ENCODE peak calls at places on chromosomes 16 and 17, in four cellular contexts. One of them, this sample, is unnamed.

GRCh38 chr17:75152971-75153853 is 1.1 kb downstream of the JPT1 start:
- DNase-seq in GM12878: no peak
- DNase-seq in K562: peak
- DNase-seq in HCT116: no peak
- DNase-seq in this sample: no peak

GRCh38 chr17:50055055-50055425 is 870 bp upstream of the ITGA3 start:
- DNase-seq in HCT116: peak
- DNase-seq in K562: no peak
- DNase-seq in GM12878: no peak
- DNase-seq in this sample: no peak

GRCh38 chr17:74754832-74755231 is 6.4 kb downstream of the NHERF1 start:
- DNase-seq in GM12878: no peak
- DNase-seq in K562: peak
- DNase-seq in HCT116: no peak
- DNase-seq in this sample: no peak

GRCh38 chr17:36104601-36105000 is 974 bp downstream of the CCL4 start:
- DNase-seq in K562: no peak
- DNase-seq in HCT116: no peak
- DNase-seq in GM12878: no peak
- DNase-seq in this sample: no peak

GRCh38 chr17:14316131-14316854 is 15.4 kb downstream of the HS3ST3B1 start:
- DNase-seq in GM12878: no peak
- DNase-seq in HCT116: no peak
- DNase-seq in K562: no peak
- DNase-seq in this sample: no peak

GRCh38 chr17:51668963-51669246 is 408.6 kb downstream of the UTP18 start:
- DNase-seq in HCT116: no peak
- DNase-seq in GM12878: no peak
- DNase-seq in K562: no peak
- DNase-seq in this sample: no peak

GRCh38 chr17:82237746-82238561 is 9.1 kb downstream of the SLC16A3 start:
- DNase-seq in GM12878: no peak
- DNase-seq in K562: no peak
- DNase-seq in HCT116: no peak
- DNase-seq in this sample: no peak

GRCh38 chr16:3129137-3130131 is 5.4 kb upstream of the ZNF213 start:
- DNase-seq in K562: peak
- DNase-seq in HCT116: no peak
- DNase-seq in GM12878: no peak
- DNase-seq in this sample: peak

GRCh38 chr16:48123104-48123788 is 32.5 kb downstream of the ABCC12 start:
- DNase-seq in K562: peak
- DNase-seq in HCT116: peak
- DNase-seq in GM12878: no peak
- DNase-seq in this sample: no peak

GRCh38 chr17:29151567-29151966 is 28.6 kb downstream of the MYO18A start:
- DNase-seq in HCT116: peak
- DNase-seq in GM12878: no peak
- DNase-seq in K562: peak
- DNase-seq in this sample: no peak

GRCh38 chr17:8466466-8466865 is 30.8 kb downstream of the NDEL1 start:
- DNase-seq in GM12878: no peak
- DNase-seq in HCT116: no peak
- DNase-seq in K562: no peak
- DNase-seq in this sample: no peak

GRCh38 chr17:76994237-76994637 is 126.0 kb downstream of the MGAT5B start:
- DNase-seq in HCT116: no peak
- DNase-seq in GM12878: no peak
- DNase-seq in K562: no peak
- DNase-seq in this sample: no peak

GRCh38 chr17:46152423-46152822 is 40.8 kb downstream of the KANSL1 start:
- DNase-seq in HCT116: no peak
- DNase-seq in K562: no peak
- DNase-seq in GM12878: peak
- DNase-seq in this sample: no peak

GRCh38 chr17:42579794-42580551 is 2.4 kb upstream of the PSMC3IP start:
- DNase-seq in GM12878: no peak
- DNase-seq in K562: no peak
- DNase-seq in HCT116: no peak
- DNase-seq in this sample: no peak

GRCh38 chr17:65155622-65156021 is 18.5 kb downstream of the RGS9 start:
- DNase-seq in K562: no peak
- DNase-seq in HCT116: no peak
- DNase-seq in GM12878: no peak
- DNase-seq in this sample: no peak

GRCh38 chr16:23148513-23149266 is 562 bp downstream of the USP31 start:
- DNase-seq in K562: peak
- DNase-seq in GM12878: no peak
- DNase-seq in HCT116: no peak
- DNase-seq in this sample: peak

GRCh38 chr16:53061701-53062159 is 6.9 kb downstream of the CHD9 start:
- DNase-seq in HCT116: no peak
- DNase-seq in K562: no peak
- DNase-seq in GM12878: peak
- DNase-seq in this sample: no peak

GRCh38 chr17:15451681-15452080 is 15.7 kb downstream of the CDRT4 start:
- DNase-seq in GM12878: no peak
- DNase-seq in HCT116: no peak
- DNase-seq in K562: no peak
- DNase-seq in this sample: no peak

GRCh38 chr17:19332371-19333131 is 30.0 kb downstream of the B9D1 start:
- DNase-seq in HCT116: no peak
- DNase-seq in GM12878: no peak
- DNase-seq in K562: no peak
- DNase-seq in this sample: no peak

GRCh38 chr16:52561910-52562741 is 15.2 kb upstream of the TOX3 start:
- DNase-seq in GM12878: no peak
- DNase-seq in K562: no peak
- DNase-seq in HCT116: no peak
- DNase-seq in this sample: no peak

GRCh38 chr16:72821551-72821950 is 226.4 kb downstream of the ZFHX3 start:
- DNase-seq in HCT116: no peak
- DNase-seq in K562: no peak
- DNase-seq in GM12878: no peak
- DNase-seq in this sample: no peak

GRCh38 chr16:3490911-3491629 is 4.2 kb downstream of the C16orf90 start:
- DNase-seq in K562: peak
- DNase-seq in GM12878: no peak
- DNase-seq in HCT116: no peak
- DNase-seq in this sample: no peak

GRCh38 chr17:21263351-21263750 is 10.1 kb upstream of the NATD1 start:
- DNase-seq in HCT116: no peak
- DNase-seq in GM12878: no peak
- DNase-seq in K562: no peak
- DNase-seq in this sample: no peak

GRCh38 chr17:55265434-55266021 is 768 bp downstream of the HLF start:
- DNase-seq in HCT116: no peak
- DNase-seq in K562: no peak
- DNase-seq in GM12878: no peak
- DNase-seq in this sample: no peak

GRCh38 chr16:48091077-48091476 is 64.7 kb downstream of the ABCC12 start:
- DNase-seq in GM12878: no peak
- DNase-seq in K562: no peak
- DNase-seq in HCT116: no peak
- DNase-seq in this sample: no peak

GRCh38 chr17:81471804-81472456 is 40.7 kb downstream of the ACTG1 start:
- DNase-seq in GM12878: no peak
- DNase-seq in HCT116: peak
- DNase-seq in K562: peak
- DNase-seq in this sample: no peak

GRCh38 chr16:106623-107324 is 28.7 kb downstream of the MPG start:
- DNase-seq in K562: peak
- DNase-seq in GM12878: no peak
- DNase-seq in HCT116: peak
- DNase-seq in this sample: peak

GRCh38 chr17:68711858-68712257 is 110.7 kb upstream of the FAM20A start:
- DNase-seq in HCT116: no peak
- DNase-seq in K562: no peak
- DNase-seq in GM12878: no peak
- DNase-seq in this sample: no peak

DNA sequence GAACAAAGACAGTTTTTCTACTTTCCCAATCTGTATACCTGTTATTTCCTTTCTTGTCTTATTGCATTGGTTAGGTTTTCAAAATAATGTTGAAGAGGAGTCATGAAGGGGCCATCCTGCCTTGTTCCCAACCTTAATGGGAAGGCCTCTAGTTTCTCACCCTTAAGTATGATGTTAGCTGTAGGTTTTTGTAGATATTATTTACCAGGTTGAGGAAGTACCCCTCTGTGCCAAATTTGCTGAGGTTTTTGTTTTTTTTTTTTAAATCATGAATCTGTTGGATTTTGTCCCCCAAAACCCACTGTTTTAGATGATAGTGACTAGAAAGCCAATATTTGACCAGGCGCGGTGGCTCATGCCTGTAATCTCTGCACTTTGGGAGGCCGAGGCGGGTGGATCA is 36.4 kb downstream of the VMP1 start:
- DNase-seq in K562: no peak
- DNase-seq in HCT116: no peak
- DNase-seq in GM12878: no peak
- DNase-seq in this sample: no peak
- TF ChIP-seq EGR1 in K562: no peak
- TF ChIP-seq EGR1 in HCT116: no peak
- TF ChIP-seq EGR1 in GM12878: no peak
- TF ChIP-seq EGR1 in this sample: no peak

DNA sequence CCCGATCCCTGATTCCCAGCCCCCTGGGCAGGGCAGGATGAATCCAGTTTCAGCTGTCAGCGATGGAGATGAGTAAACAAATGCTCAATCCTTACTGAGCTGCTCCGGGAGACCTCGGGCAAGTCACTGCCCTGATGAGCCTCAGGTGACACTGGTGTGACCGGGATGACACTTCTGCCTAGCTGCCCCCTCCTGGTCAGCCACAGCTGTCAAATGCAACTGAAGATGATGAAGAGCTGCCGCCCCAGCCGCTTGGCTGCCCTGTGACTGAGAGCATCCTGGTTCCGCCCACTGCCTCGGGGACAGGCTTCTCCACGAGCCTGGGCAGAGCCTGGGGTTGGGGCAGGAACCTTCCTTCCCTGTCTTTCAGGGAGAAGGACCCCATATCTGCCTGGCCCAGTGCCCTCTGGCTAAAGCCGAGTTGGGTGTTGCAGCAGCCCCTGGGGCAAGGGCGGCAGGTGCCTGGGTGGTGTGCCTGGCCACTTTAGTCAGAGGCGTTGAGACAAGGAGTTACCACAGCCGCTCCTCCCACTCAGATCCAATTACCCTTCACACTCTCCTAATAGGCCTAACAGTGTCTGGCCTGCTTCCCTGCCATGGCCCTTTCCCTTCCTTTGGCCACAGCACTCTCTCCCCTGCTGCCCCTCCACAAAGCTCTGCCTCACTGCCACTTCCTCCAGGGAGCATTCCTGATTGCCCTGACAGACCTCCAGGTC is 5.5 kb downstream of the CCL17 start:
- DNase-seq in K562: peak
- DNase-seq in GM12878: no peak
- DNase-seq in HCT116: no peak
- DNase-seq in this sample: no peak
- TF ChIP-seq EGR1 in K562: no peak
- TF ChIP-seq EGR1 in GM12878: no peak
- TF ChIP-seq EGR1 in HCT116: no peak
- TF ChIP-seq EGR1 in this sample: no peak

GRCh38 chr17:57530026-57530425 is 215.1 kb downstream of the CCDC182 start:
- DNase-seq in GM12878: no peak
- DNase-seq in K562: no peak
- DNase-seq in HCT116: no peak
- DNase-seq in this sample: no peak

GRCh38 chr17:57530508-57530907 is 214.6 kb downstream of the CCDC182 start:
- DNase-seq in HCT116: no peak
- DNase-seq in GM12878: no peak
- DNase-seq in K562: no peak
- DNase-seq in this sample: no peak

GRCh38 chr17:57524790-57525543 is 220.1 kb downstream of the CCDC182 start:
- DNase-seq in K562: no peak
- DNase-seq in HCT116: no peak
- DNase-seq in GM12878: no peak
- DNase-seq in this sample: no peak

GRCh38 chr17:57528084-57528451 is 217.0 kb downstream of the CCDC182 start:
- DNase-seq in HCT116: no peak
- DNase-seq in GM12878: no peak
- DNase-seq in K562: no peak
- DNase-seq in this sample: no peak

DNA sequence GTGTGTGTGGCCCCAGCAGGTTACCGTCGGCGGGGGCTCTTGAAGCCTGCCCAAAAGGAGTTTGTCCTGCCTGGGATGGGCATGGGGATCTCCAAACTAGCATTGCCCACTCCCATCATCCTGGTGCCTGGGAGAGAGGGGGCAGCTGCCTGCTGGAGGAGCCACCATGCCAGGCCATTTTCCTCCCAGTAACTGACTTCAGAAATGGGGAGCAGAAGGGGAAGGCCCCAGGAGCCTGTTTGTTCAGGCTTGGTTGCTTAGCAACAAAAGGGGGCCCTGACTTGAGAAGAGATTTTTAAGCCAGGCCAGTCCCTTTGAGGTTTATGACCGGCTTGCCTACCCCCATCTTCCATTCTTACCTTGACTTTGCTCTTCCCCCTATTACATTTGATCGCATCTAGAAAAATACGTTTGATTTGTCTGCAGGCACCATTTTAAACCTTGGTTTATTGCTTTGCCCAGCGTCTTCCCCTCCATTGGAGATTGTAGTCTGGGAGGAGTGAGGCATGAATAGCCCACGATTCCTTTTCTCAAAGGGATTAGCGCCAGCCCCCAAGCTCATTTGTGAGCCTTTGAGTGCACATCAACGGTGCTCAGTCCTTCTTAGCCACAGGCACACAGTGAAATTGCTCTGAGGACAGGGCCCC is 217.5 kb downstream of the CCDC182 start:
- DNase-seq in GM12878: no peak
- DNase-seq in HCT116: no peak
- DNase-seq in K562: no peak
- DNase-seq in this sample: no peak
- TF ChIP-seq EGR1 in GM12878: no peak
- TF ChIP-seq EGR1 in HCT116: no peak
- TF ChIP-seq EGR1 in K562: no peak
- TF ChIP-seq EGR1 in this sample: no peak

GRCh38 chr17:4951486-4951885 is 567 bp downstream of the ENO3 start:
- DNase-seq in HCT116: no peak
- DNase-seq in GM12878: no peak
- DNase-seq in K562: peak
- DNase-seq in this sample: no peak
- TF ChIP-seq EGR1 in HCT116: no peak
- TF ChIP-seq EGR1 in GM12878: no peak
- TF ChIP-seq EGR1 in K562: no peak
- TF ChIP-seq EGR1 in this sample: no peak

DNA sequence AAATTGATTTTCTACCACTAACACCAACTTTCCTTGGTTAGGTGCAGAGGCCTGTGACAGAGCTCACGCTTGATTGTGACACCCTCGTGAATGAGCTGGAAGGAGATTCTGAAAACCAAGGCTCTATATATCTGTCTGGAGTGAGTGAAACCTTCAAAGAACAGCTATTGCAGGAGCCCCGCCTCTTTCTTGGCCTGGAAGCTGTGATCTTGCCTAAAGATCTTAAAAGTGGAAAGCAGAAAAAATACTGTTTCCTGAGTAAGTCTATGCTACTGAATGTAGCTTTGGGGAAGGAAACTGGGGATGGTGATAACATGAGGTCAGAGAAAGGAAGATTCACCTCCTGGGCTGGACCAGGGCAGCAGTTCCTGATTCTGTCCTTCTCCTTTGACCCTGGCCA is 38.3 kb downstream of the REXO5 start:
- DNase-seq in HCT116: no peak
- DNase-seq in K562: no peak
- DNase-seq in GM12878: no peak
- DNase-seq in this sample: no peak
- TF ChIP-seq EGR1 in HCT116: no peak
- TF ChIP-seq EGR1 in K562: no peak
- TF ChIP-seq EGR1 in GM12878: no peak
- TF ChIP-seq EGR1 in this sample: no peak